ENCODE peak calls at places on chromosomes 13 and 19, in nine cellular contexts. W, M, J, D, S, I, Z, L and F are unnamed samples.

GRCh38 chr13:55528434-55528833 is 1612.3 kb upstream of the PRR20A start:
- DNase-seq in I (no peak), W (no peak), J (no peak), Z (no peak), S (no peak), L (no peak), D (no peak), M (no peak), F (no peak)

GRCh38 chr19:34282611-34283519 is 28.5 kb downstream of the GARRE1 start:
- DNase-seq in J (no peak), L (no peak), S (no peak), M (no peak), Z (no peak), W (no peak), I (no peak), D (no peak), F (no peak)

GRCh38 chr19:35752746-35753350 is 4.0 kb downstream of the HSPB6 start:
- DNase-seq in L (no peak), J (no peak), S (no peak), I (no peak), Z (no peak), W (no peak), D (no peak), M (peak), F (no peak)

GRCh38 chr19:18506545-18506944 is 15.3 kb downstream of the ELL start:
- DNase-seq in J (no peak), I (no peak), W (no peak), D (no peak), S (no peak), L (no peak), Z (no peak), M (no peak), F (no peak)

GRCh38 chr13:59133903-59134302 is 1029.8 kb downstream of the DIAPH3 start:
- DNase-seq in L (no peak), W (no peak), I (no peak), Z (no peak), J (no peak), D (no peak), S (no peak), M (no peak), F (no peak)

GRCh38 chr19:6271721-6272410 is 7.9 kb downstream of the MLLT1 start:
- DNase-seq in S (peak), M (no peak), Z (peak), J (no peak), W (peak), L (no peak), I (peak), D (no peak), F (peak)

GRCh38 chr13:44919103-44919804 is 70.0 kb downstream of the NUFIP1 start:
- DNase-seq in L (no peak), Z (no peak), M (no peak), I (no peak), W (no peak), D (no peak), S (no peak), J (no peak), F (no peak)

GRCh38 chr19:45215391-45216191 is 29.6 kb downstream of the EXOC3L2 start:
- DNase-seq in M (no peak), L (no peak), D (no peak), S (no peak), W (no peak), J (no peak), Z (no peak), I (no peak), F (no peak)

GRCh38 chr13:37375724-37376123 is 222.8 kb downstream of the POSTN start:
- DNase-seq in D (no peak), I (no peak), M (no peak), L (no peak), Z (no peak), W (no peak), J (no peak), S (no peak), F (peak)

GRCh38 chr19:48629599-48630288 is 7.4 kb downstream of the DBP start:
- DNase-seq in S (peak), D (peak), L (no peak), I (peak), W (no peak), J (peak), M (no peak), Z (no peak), F (no peak)

GRCh38 chr19:17079710-17080440 is 4.3 kb downstream of the MYO9B start:
- DNase-seq in W (peak), L (peak), S (peak), M (peak), J (peak), D (peak), I (peak), Z (peak), F (peak)

GRCh38 chr13:41558781-41559560 is 101.6 kb downstream of the RGCC start:
- DNase-seq in M (no peak), Z (no peak), I (no peak), D (no peak), J (no peak), S (no peak), L (no peak), W (no peak), F (no peak)

GRCh38 chr13:30792257-30793000 is 57.1 kb downstream of the ALOX5AP start:
- DNase-seq in I (peak), W (peak), M (peak), Z (peak), L (peak), S (peak), J (no peak), D (peak), F (peak)

GRCh38 chr19:16368385-16369305 is 44.0 kb downstream of the KLF2 start:
- DNase-seq in J (no peak), D (no peak), S (no peak), M (no peak), I (no peak), L (no peak), W (no peak), Z (no peak), F (no peak)

GRCh38 chr13:92164822-92165221 is 766.4 kb downstream of the GPC5 start:
- DNase-seq in L (no peak), Z (no peak), S (no peak), W (no peak), D (no peak), M (no peak), I (no peak), J (no peak), F (no peak)

GRCh38 chr13:106919638-106920037 is 351.7 kb upstream of the ARGLU1 start:
- DNase-seq in W (no peak), J (peak), M (no peak), I (no peak), D (peak), S (peak), L (no peak), Z (no peak), F (peak)

GRCh38 chr19:31258211-31259052 is 90.8 kb downstream of the TSHZ3 start:
- DNase-seq in D (no peak), L (no peak), S (no peak), M (no peak), Z (no peak), W (no peak), J (no peak), I (no peak), F (no peak)

GRCh38 chr13:21336609-21337008 is 122.5 kb downstream of the ZDHHC20 start:
- DNase-seq in W (no peak), M (no peak), I (no peak), S (no peak), L (no peak), J (no peak), Z (no peak), D (no peak), F (no peak)

GRCh38 chr19:29617336-29618266 is 11.5 kb downstream of the POP4 start:
- DNase-seq in M (no peak), Z (no peak), W (no peak), L (no peak), D (no peak), I (no peak), J (no peak), S (no peak), F (no peak)

GRCh38 chr19:7976461-7976860 is 29.0 kb downstream of the ELAVL1 start:
- DNase-seq in S (no peak), W (no peak), J (no peak), Z (no peak), L (no peak), I (no peak), M (no peak), D (no peak), F (no peak)
- H3K4me3 ChIP-seq in S (no peak), W (no peak), J (no peak), Z (no peak), L (no peak), I (no peak), M (no peak), D (no peak), F (no peak)

GRCh38 chr19:42122691-42123607 is 9.3 kb downstream of the POU2F2 start:
- DNase-seq in W (no peak), S (no peak), I (no peak), Z (no peak), J (no peak), L (no peak), D (no peak), M (no peak), F (no peak)
- TF ChIP-seq CTCF in W (no peak), S (no peak), I (no peak), Z (peak), J (no peak), L (peak), D (peak), M (no peak), F (peak)

DNA sequence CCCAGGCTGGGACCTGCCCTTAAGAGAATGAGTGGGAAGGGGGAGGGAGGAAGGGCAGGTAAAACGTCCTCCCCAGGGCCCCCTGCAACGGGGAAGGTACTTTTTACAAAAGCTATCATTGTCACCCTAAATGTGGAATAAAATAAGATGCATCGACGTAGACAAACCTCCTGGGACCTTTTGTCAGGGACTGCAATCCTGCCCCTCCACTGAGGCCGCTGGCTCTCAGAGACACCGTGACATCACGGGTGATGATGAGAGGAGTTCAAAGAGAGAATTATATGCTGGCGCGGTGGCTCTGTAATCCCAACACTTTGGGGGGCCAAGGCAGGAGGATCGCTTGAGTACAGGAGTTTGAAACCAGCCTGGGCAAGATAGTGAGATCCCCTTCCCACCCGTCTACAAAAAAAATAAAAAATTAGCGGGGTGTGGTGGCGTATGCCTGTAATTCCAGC is 1.8 kb upstream of the MYBPC2 start:
- DNase-seq in M (no peak), Z (no peak), S (no peak), I (no peak), W (no peak), D (no peak), L (no peak), J (no peak), F (no peak)
- H3K4me3 ChIP-seq in M (no peak), Z (peak), S (no peak), I (peak), W (no peak), D (no peak), L (no peak), J (peak), F (peak)

DNA sequence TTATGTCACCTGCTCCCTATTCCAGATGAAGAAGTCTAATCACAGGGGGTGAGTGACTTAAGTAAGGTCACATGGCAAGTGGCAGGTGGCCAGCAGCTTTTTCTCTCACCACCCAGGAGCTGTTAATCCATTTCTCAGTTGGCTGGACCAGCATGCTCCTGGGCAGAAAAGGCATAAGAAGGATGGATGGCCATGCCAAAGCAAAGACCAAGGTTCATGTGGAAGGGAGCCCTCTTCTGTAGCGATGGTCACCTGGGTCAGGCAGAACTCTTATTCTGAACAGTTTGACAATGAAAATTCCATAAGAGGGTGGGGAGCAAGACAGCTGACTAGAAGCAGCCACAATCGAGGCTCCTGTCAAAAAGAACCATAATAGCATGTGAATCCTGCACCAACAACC is 538.1 kb downstream of the SUCLA2 start:
- DNase-seq in L (no peak), D (no peak), Z (no peak), S (no peak), W (no peak), J (no peak), M (no peak), I (no peak), F (no peak)
- TF ChIP-seq CTCF in L (no peak), D (no peak), Z (no peak), S (no peak), W (no peak), J (no peak), M (no peak), I (no peak), F (no peak)

GRCh38 chr19:11480927-11481776 is at the start of gene ELAVL3:
- DNase-seq in M (no peak), S (no peak), L (no peak), W (no peak), Z (no peak), I (no peak), J (peak), D (no peak), F (no peak)

GRCh38 chr19:11480081-11480926 is 542 bp downstream of the ELAVL3 start:
- DNase-seq in M (no peak), Z (no peak), I (no peak), J (no peak), L (no peak), D (no peak), S (no peak), W (no peak), F (no peak)

GRCh38 chr19:11483176-11484111 is 2.6 kb upstream of the ELAVL3 start:
- DNase-seq in M (no peak), S (no peak), L (no peak), W (no peak), J (no peak), D (no peak), Z (no peak), I (no peak), F (no peak)

GRCh38 chr19:11482384-11483050 is 1.7 kb upstream of the ELAVL3 start:
- DNase-seq in I (peak), M (no peak), Z (peak), L (peak), W (peak), J (peak), S (peak), D (peak), F (peak)

GRCh38 chr19:11481777-11482383 is 1.0 kb upstream of the ELAVL3 start:
- DNase-seq in M (peak), Z (peak), D (peak), J (peak), S (peak), I (peak), W (no peak), L (peak), F (peak)
- H3K4me3 ChIP-seq in M (peak), Z (peak), D (peak), J (peak), S (peak), I (peak), W (peak), L (peak), F (peak)

GRCh38 chr13:23715762-23716235 is 145.6 kb downstream of the TNFRSF19 start:
- DNase-seq in I (no peak), M (no peak), S (no peak), J (peak), D (no peak), Z (no peak), L (no peak), W (no peak), F (no peak)
- TF ChIP-seq CTCF in I (no peak), M (peak), S (peak), J (peak), D (peak), Z (peak), L (no peak), W (no peak), F (peak)

GRCh38 chr13:97429681-97430081 is 4.3 kb upstream of the RAP2A start:
- DNase-seq in I (no peak), S (peak), L (no peak), M (no peak), J (no peak), W (no peak), Z (peak), D (no peak), F (peak)

GRCh38 chr13:97432917-97433726 is 847 bp upstream of the RAP2A start:
- DNase-seq in S (peak), D (peak), W (peak), L (peak), I (peak), Z (peak), M (peak), J (peak), F (peak)

GRCh38 chr13:97430296-97430695 is 3.7 kb upstream of the RAP2A start:
- DNase-seq in J (no peak), I (no peak), W (no peak), D (no peak), Z (no peak), M (no peak), L (no peak), S (no peak), F (no peak)

GRCh38 chr13:97432232-97432916 is 1.6 kb upstream of the RAP2A start:
- DNase-seq in D (no peak), M (no peak), Z (no peak), J (no peak), W (no peak), I (no peak), L (no peak), S (no peak), F (no peak)

GRCh38 chr13:97431365-97431764 is 2.6 kb upstream of the RAP2A start:
- DNase-seq in S (no peak), I (no peak), D (no peak), W (no peak), L (no peak), M (no peak), J (no peak), Z (no peak), F (no peak)
- H3K4me3 ChIP-seq in S (no peak), I (no peak), D (no peak), W (no peak), L (no peak), M (no peak), J (no peak), Z (no peak), F (no peak)

DNA sequence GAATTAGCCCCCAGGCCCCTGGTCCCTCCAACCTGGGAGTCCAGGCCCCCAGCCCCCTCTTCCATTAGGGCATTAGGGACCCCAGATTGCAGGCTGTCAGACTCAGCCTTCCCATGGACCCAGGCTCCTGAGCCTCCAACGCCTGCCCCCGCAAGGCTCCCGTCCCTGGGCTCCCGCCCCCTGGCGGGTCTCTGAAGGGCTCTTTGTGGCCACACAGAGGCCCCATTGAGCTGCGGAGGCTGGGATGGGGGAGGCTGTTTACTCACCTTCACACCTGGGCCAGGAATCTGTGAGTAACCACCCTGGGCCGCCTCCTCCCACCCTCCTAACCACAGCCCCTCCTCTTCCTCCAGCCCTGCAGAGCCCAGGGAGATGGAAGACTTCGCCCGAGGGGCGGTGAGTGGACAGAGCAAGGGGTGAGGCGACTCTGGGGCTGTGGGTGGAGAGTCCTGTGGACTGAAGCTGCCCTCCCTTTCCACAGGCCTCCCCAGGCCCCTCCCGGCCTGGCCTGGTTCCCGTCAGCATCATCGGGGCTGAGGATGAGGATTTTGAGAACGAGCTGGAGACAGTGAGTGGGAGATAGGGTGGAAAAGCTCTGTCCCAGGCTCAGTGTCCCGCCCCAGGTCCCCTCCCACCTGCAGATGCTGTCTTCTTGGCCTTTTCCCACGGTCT is 4.9 kb downstream of the ARHGEF1 start:
- DNase-seq in I (peak), M (peak), L (no peak), W (no peak), J (no peak), D (no peak), S (peak), Z (no peak), F (peak)
- TF ChIP-seq CTCF in I (peak), M (peak), L (no peak), W (no peak), J (no peak), D (peak), S (no peak), Z (no peak), F (no peak)

DNA sequence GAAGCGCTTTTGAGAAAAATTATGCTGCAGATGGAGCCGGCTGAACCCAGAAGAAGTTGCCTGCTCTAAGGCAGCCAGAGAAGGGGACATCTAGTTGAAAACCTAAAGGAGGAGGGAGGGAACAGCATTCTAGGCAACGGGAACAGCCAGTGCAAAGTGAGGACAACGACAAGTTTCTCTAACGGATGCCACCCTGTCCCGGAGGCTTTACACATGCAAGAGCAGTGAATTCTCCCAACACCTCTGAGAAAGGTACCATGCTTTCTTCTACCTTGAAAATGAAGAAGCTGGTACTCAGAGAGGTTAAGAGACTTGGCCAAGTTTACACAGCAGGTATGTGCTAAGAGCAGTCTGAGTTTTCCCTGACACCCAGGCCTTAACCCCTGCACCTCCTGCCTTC is 5.9 kb downstream of the IFNL3 start:
- DNase-seq in W (no peak), Z (no peak), I (no peak), S (no peak), J (no peak), M (no peak), L (no peak), D (no peak), F (no peak)
- H3K4me3 ChIP-seq in W (no peak), Z (no peak), I (no peak), S (no peak), J (no peak), M (no peak), L (no peak), D (no peak), F (no peak)